ENCODE peak calls at places on chromosomes 13 and 19, in five cellular contexts. T is H9, O is IMR-90, Y is mesenchymal stem cell, H is neuronal stem cell. D is an unnamed sample.

GRCh38 chr19:5434970-5435641 is 20.1 kb upstream of the ZNRF4 start:
- DNase-seq in T (no peak), O (peak), Y (peak), H (no peak), D (peak)

GRCh38 chr13:46668302-46668720 is 115.3 kb downstream of the LRCH1 start:
- DNase-seq in T (no peak), O (peak), Y (peak), H (no peak), D (no peak)

GRCh38 chr19:7257148-7258041 is 36.8 kb downstream of the INSR start:
- DNase-seq in T (no peak), O (peak), Y (peak), H (no peak), D (peak)

GRCh38 chr19:2841858-2842574 is 741 bp downstream of the ZNF555 start:
- DNase-seq in T (no peak), O (no peak), Y (no peak), H (no peak), D (no peak)

GRCh38 chr13:97354808-97355207 is 79.2 kb upstream of the RAP2A start:
- DNase-seq in T (no peak), O (no peak), Y (no peak), H (no peak), D (no peak)

GRCh38 chr19:38037151-38037611 is 130.2 kb downstream of the SIPA1L3 start:
- DNase-seq in T (no peak), O (no peak), Y (peak), H (no peak), D (no peak)

GRCh38 chr19:13692096-13692495 is 72.2 kb upstream of the MRI1 start:
- DNase-seq in T (no peak), O (peak), Y (no peak), H (no peak), D (no peak)

GRCh38 chr13:97499181-97499580 is 65.2 kb downstream of the RAP2A start:
- DNase-seq in T (no peak), O (peak), Y (no peak), H (no peak), D (no peak)

GRCh38 chr19:52667972-52668371 is 29.8 kb upstream of the ZNF83 start:
- DNase-seq in T (no peak), O (no peak), Y (no peak), H (no peak), D (no peak)

GRCh38 chr19:43439183-43440063 is 24.7 kb downstream of the TEX101 start:
- DNase-seq in T (no peak), O (no peak), Y (no peak), H (no peak), D (no peak)

GRCh38 chr19:34712606-34713261 is 21.3 kb upstream of the ZNF181 start:
- DNase-seq in T (peak), O (peak), Y (peak), H (peak), D (peak)

GRCh38 chr19:3362217-3362907 is 4.0 kb upstream of the NFIC start:
- DNase-seq in T (no peak), O (no peak), Y (no peak), H (no peak), D (no peak)

GRCh38 chr19:54026656-54027055 is 35.2 kb downstream of the CACNG6 start:
- DNase-seq in T (no peak), O (no peak), Y (no peak), H (no peak), D (no peak)

DNA sequence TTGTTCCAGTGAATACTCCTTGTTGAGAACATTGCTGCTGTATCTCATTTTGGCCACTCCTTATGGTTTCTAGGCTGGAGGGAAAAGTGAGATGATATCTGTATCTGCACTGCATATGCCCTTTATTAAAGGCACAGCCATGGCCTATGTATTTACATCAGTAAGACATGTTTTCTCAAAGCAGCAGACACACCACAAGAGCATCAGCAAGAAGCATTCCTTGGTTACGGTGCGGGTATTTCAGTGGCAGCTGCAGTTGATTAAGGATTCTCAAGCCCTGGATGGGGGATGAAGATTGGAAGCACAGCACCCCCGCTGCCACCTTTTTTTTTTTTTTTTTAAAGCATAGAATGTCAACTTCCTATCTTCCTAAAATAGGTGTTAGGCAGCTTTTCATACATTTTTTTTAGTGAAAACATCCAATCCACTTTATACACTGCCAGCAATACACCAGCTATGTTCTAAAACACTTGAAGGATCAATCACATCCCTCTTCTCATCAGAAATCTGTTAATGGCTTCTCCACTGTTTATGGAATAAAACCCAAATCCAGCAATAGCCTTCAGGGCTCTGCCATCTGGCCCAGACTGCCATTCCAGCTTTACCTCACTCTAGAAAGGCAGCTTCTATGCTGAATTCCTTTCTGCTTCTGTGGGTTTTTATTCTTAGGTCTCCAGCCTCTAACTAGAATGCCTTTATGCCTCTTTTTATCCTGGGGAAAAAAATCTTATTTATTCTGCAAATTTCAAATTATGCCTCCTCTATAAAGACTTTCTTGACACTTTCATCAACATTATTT is 331.0 kb downstream of the DNAJC15 start:
- DNase-seq in T (no peak), O (no peak), Y (no peak), H (no peak), D (no peak)
- H2BK15ac ChIP-seq in T (no peak), O (no peak), Y (no peak), H (no peak), D (no peak)

DNA sequence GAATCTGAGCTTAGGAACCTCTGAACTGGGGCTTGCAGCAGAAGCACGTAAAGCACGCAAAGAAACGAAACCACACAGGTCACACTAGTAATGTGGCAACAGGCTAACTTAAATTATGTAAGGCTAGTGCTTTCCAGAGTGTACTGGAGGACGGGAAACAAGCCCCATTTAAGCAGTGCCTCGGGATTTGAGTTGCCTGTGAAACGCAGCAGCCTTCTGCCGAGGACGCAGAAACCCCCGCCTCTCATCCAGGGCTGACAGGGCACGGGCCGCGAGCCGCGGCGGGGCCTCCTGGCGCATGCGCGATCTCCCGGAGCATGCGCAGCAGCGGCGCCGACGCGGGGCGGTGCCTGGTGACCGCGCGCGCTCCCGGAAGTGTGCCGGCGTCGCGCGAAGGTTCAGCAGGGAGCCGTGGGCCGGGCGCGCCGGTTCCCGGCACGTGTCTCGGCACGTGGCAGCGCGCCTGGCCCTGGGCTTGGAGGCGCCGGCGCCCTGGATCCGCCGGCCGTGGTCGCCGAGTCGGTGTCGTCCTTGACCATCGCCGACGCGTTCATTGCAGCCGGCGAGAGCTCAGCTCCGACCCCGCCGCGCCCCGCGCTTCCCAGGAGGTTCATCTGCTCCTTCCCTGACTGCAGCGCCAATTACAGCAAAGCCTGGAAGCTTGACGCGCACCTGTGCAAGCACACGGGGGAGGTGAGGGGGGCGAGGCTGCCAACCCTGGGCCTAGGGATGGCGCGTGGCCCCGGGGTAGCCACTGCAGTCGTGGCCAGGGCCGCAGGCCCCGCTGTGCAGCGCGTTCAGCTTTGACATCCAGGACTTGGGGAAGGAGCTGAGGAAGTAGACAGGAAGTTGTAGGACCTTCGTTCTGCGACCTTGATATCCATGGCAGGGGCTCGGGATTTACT is at the start of gene GTF3A:
- DNase-seq in T (peak), O (peak), Y (peak), H (peak), D (peak)
- H2BK120ac ChIP-seq in T (no peak), O (peak), Y (no peak), H (no peak), D (no peak)

GRCh38 chr13:94683426-94683825 is 28.9 kb downstream of the SOX21 start:
- DNase-seq in T (no peak), O (no peak), Y (no peak), H (no peak), D (peak)
- H2BK15ac ChIP-seq in T (no peak), O (no peak), Y (no peak), H (no peak), D (no peak)

DNA sequence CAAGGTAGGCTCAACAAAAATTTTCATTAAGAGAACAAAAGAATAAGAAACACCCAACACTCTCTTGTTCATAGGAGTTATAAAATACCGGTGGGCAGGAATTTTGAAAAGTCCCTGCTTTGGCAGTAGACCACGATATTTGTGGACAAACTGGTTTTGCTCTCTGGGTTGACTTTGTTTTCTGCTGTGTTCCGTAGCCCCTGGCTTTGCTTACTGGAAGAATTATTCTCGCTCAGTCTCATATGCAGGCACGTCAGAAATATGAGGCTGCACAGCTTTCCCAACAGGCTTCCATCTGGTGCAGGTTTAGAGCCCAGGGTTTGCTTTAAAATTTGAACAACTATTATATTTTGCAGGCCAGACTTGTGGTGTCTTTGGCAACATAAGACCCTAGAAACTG is 2012.7 kb downstream of the PCDH9 start:
- DNase-seq in T (no peak), O (no peak), Y (no peak), H (no peak), D (no peak)
- H2BK120ac ChIP-seq in T (no peak), O (no peak), Y (no peak), H (no peak), D (no peak)

D was measured in mesendoderm.